ENCODE peak calls at places on chromosome 12, in nine cellular contexts. A is GM12865; X is germinal center; J is DND-41; O is activated CD8-positive, alpha-beta memory T cell treated with anti-CD3 and anti-CD28 coated beads, Interleukin-2, amount 50 U/mL, for 4 hours; Y is left colon; C is AML-193; M is T47D; W is left ventricle myocardium inferior. G is an unnamed sample.

GRCh38 chr12:66115083-66115600 is 15.4 kb downstream of the LLPH start:
- DNase-seq in A (no peak), X (no peak), J (no peak), O (no peak), Y (no peak), C (no peak), M (no peak), W (no peak), G (no peak)

GRCh38 chr12:29050503-29050902 is 98.6 kb upstream of the FAR2 start:
- DNase-seq in A (peak), X (no peak), J (no peak), O (no peak), Y (no peak), C (no peak), M (no peak), W (no peak), G (no peak)

GRCh38 chr12:94175763-94176660 is 27.6 kb downstream of the PLXNC1 start:
- DNase-seq in A (peak), X (no peak), J (no peak), O (no peak), Y (no peak), C (peak), M (no peak), W (no peak), G (no peak)

GRCh38 chr12:95683418-95683817 is 107.1 kb downstream of the NTN4 start:
- DNase-seq in A (no peak), X (no peak), J (no peak), O (no peak), Y (no peak), C (no peak), M (no peak), W (no peak), G (no peak)

GRCh38 chr12:64125913-64126312 is 96.2 kb downstream of the KICS2 start:
- DNase-seq in A (no peak), X (no peak), J (no peak), O (no peak), Y (no peak), C (no peak), M (no peak), W (no peak), G (no peak)

GRCh38 chr12:34402899-34403705 is 380.8 kb downstream of the ALG10 start:
- DNase-seq in A (no peak), X (no peak), J (no peak), O (peak), Y (peak), C (no peak), M (no peak), W (peak), G (no peak)

GRCh38 chr12:119673634-119674033 is 5.7 kb downstream of the PRKAB1 start:
- DNase-seq in A (no peak), X (no peak), J (no peak), O (no peak), Y (no peak), C (no peak), M (no peak), W (peak), G (peak)

GRCh38 chr12:15749937-15750336 is 39.3 kb downstream of the EPS8 start:
- DNase-seq in A (no peak), X (no peak), J (no peak), O (no peak), Y (no peak), C (no peak), M (no peak), W (no peak), G (no peak)

GRCh38 chr12:12612403-12612802 is 727 bp downstream of the CREBL2 start:
- DNase-seq in A (peak), X (peak), J (peak), O (no peak), Y (no peak), C (peak), M (peak), W (no peak), G (peak)

GRCh38 chr12:124754949-124755800 is 108.5 kb downstream of the SCARB1 start:
- DNase-seq in A (no peak), X (no peak), J (peak), O (no peak), Y (peak), C (peak), M (no peak), W (peak), G (peak)

GRCh38 chr12:57214398-57214781 is 2.2 kb upstream of the NXPH4 start:
- DNase-seq in A (peak), X (peak), J (peak), O (peak), Y (peak), C (peak), M (peak), W (peak), G (peak)

GRCh38 chr12:28568709-28569108 is 378.5 kb downstream of the CCDC91 start:
- DNase-seq in A (no peak), X (no peak), J (no peak), O (no peak), Y (no peak), C (no peak), M (no peak), W (no peak), G (no peak)

GRCh38 chr12:112370868-112371510 is 11.2 kb downstream of the HECTD4 start:
- DNase-seq in A (no peak), X (no peak), J (no peak), O (no peak), Y (no peak), C (no peak), M (no peak), W (no peak), G (no peak)

GRCh38 chr12:62933871-62934798 is 815 bp downstream of the PPM1H start:
- DNase-seq in A (peak), X (no peak), J (peak), O (no peak), Y (peak), C (peak), M (peak), W (peak), G (peak)

GRCh38 chr12:7907009-7907408 is 29.0 kb downstream of the SLC2A3 start:
- DNase-seq in A (peak), X (peak), J (no peak), O (no peak), Y (peak), C (no peak), M (no peak), W (no peak), G (peak)

GRCh38 chr12:19181666-19182426 is 52.3 kb downstream of the PLEKHA5 start:
- DNase-seq in A (no peak), X (no peak), J (no peak), O (no peak), Y (no peak), C (peak), M (no peak), W (no peak), G (no peak)

GRCh38 chr12:110540048-110540447 is 37.9 kb downstream of the RAD9B start:
- DNase-seq in A (no peak), X (no peak), J (no peak), O (no peak), Y (no peak), C (no peak), M (no peak), W (no peak), G (no peak)

GRCh38 chr12:11174022-11174421 is 3.0 kb downstream of the SMIM10L1 start:
- DNase-seq in A (no peak), X (no peak), J (no peak), O (no peak), Y (no peak), C (no peak), M (no peak), W (no peak), G (no peak)

GRCh38 chr12:93567174-93567573 is 5.3 kb upstream of the SOCS2 start:
- DNase-seq in A (no peak), X (no peak), J (no peak), O (no peak), Y (no peak), C (no peak), M (no peak), W (no peak), G (no peak)

GRCh38 chr12:48903982-48904411 is 21.3 kb downstream of the FKBP11 start:
- DNase-seq in A (peak), X (peak), J (peak), O (peak), Y (peak), C (peak), M (peak), W (peak), G (peak)

GRCh38 chr12:48459259-48459658 is 13.1 kb upstream of the ANP32D start:
- DNase-seq in A (no peak), X (no peak), J (no peak), O (no peak), Y (no peak), C (no peak), M (no peak), W (no peak), G (no peak)

GRCh38 chr12:118346895-118347294 is 25.8 kb downstream of the TAOK3 start:
- DNase-seq in A (peak), X (no peak), J (no peak), O (no peak), Y (no peak), C (no peak), M (no peak), W (no peak), G (no peak)

GRCh38 chr12:108609535-108610335 is 11.9 kb upstream of the TMEM119 start:
- DNase-seq in A (peak), X (no peak), J (no peak), O (no peak), Y (peak), C (no peak), M (no peak), W (peak), G (peak)

GRCh38 chr12:72057330-72057911 is 118.8 kb downstream of the TPH2 start:
- DNase-seq in A (no peak), X (no peak), J (no peak), O (no peak), Y (no peak), C (no peak), M (no peak), W (no peak), G (peak)

GRCh38 chr12:18849761-18850160 is 111.8 kb downstream of the CAPZA3 start:
- DNase-seq in A (no peak), X (no peak), J (no peak), O (no peak), Y (no peak), C (no peak), M (no peak), W (no peak), G (no peak)

GRCh38 chr12:50786498-50787231 is 22.8 kb downstream of the ATF1 start:
- DNase-seq in A (no peak), X (no peak), J (no peak), O (no peak), Y (no peak), C (no peak), M (no peak), W (no peak), G (no peak)

GRCh38 chr12:112820796-112821195 is 29.2 kb downstream of the RPH3A start:
- DNase-seq in A (no peak), X (no peak), J (no peak), O (no peak), Y (no peak), C (no peak), M (no peak), W (no peak), G (no peak)

GRCh38 chr12:32334384-32334783 is 65.0 kb upstream of the FGD4 start:
- DNase-seq in A (peak), X (no peak), J (no peak), O (no peak), Y (no peak), C (no peak), M (no peak), W (no peak), G (no peak)

GRCh38 chr12:54890339-54890738 is 36.0 kb downstream of the MUCL1 start:
- DNase-seq in A (no peak), X (no peak), J (no peak), O (no peak), Y (no peak), C (no peak), M (no peak), W (no peak), G (no peak)

G was measured in Kasumi-1.